ENCODE peak calls at places on chromosomes 1 and 21, in nine cellular contexts. O is GM06990, M is small intestine, U is left lung, E is adrenal gland, T is WERI-Rb-1, B is GM23248, G is Panc1, Y is neural progenitor cell. P is an unnamed sample. For H3K27me3 and H3K36me3, the result is how much of the 10 kb centered on the place peaks cover.

GRCh38 chr1:200906491-200906890 is 11.8 kb downstream of the INAVA start:
- DNase-seq in T (no peak), U (no peak), Y (no peak), O (no peak), G (no peak), B (no peak), M (no peak), E (no peak), P (no peak)

GRCh38 chr1:119676571-119677206 is 28.6 kb upstream of the ZNF697 start:
- DNase-seq in G (no peak), E (no peak), O (no peak), M (no peak), B (peak), U (no peak), Y (no peak), T (no peak), P (peak)

GRCh38 chr1:154198756-154199562 is 7.1 kb upstream of the TPM3 start:
- DNase-seq in G (no peak), Y (peak), U (no peak), O (peak), B (peak), T (peak), M (peak), E (peak), P (peak)

GRCh38 chr1:154614887-154615286 is 6.9 kb upstream of the ADAR start:
- DNase-seq in Y (peak), M (no peak), T (no peak), U (no peak), B (no peak), G (no peak), O (no peak), E (no peak), P (peak)

GRCh38 chr1:84510165-84510564 is 3.8 kb upstream of the GNG5 start:
- DNase-seq in M (no peak), G (no peak), U (no peak), T (no peak), E (no peak), O (no peak), B (no peak), Y (no peak), P (no peak)

GRCh38 chr1:8926707-8927694 is 18.7 kb upstream of the CA6 start:
- DNase-seq in O (no peak), T (no peak), U (no peak), M (no peak), B (no peak), Y (no peak), G (no peak), E (no peak), P (no peak)

GRCh38 chr1:168101336-168101735 is 35.4 kb downstream of the GPR161 start:
- DNase-seq in T (no peak), M (no peak), G (no peak), B (no peak), Y (no peak), O (no peak), U (no peak), E (no peak), P (no peak)

GRCh38 chr1:97297611-97298010 is 576.0 kb downstream of the PTBP2 start:
- DNase-seq in O (no peak), M (no peak), U (no peak), G (no peak), E (no peak), Y (no peak), T (no peak), B (no peak), P (no peak)

GRCh38 chr1:3035871-3036645 is 14.8 kb downstream of the ACTRT2 start:
- DNase-seq in T (no peak), E (no peak), O (no peak), Y (no peak), B (no peak), G (no peak), M (no peak), U (no peak), P (peak)

GRCh38 chr1:100719490-100719889 is at the start of gene VCAM1:
- DNase-seq in O (peak), E (peak), M (no peak), Y (peak), B (no peak), T (no peak), G (no peak), U (no peak), P (peak)

GRCh38 chr1:239456788-239457187 is 70.4 kb downstream of the CHRM3 start:
- DNase-seq in U (no peak), G (no peak), M (no peak), Y (no peak), B (no peak), E (no peak), T (no peak), O (no peak), P (no peak)

GRCh38 chr1:11027316-11027715 is 14.9 kb downstream of the TARDBP start:
- DNase-seq in B (no peak), Y (no peak), U (no peak), G (no peak), O (no peak), M (no peak), T (no peak), E (no peak), P (no peak)

GRCh38 chr1:227886993-227887696 is 60.6 kb downstream of the WNT9A start:
- DNase-seq in U (peak), M (no peak), E (peak), T (no peak), G (no peak), B (peak), Y (peak), O (no peak), P (peak)

GRCh38 chr1:9345922-9346321 is 53.2 kb downstream of the SPSB1 start:
- DNase-seq in G (no peak), M (no peak), U (peak), T (no peak), E (no peak), B (no peak), O (no peak), Y (no peak), P (no peak)

GRCh38 chr1:181765627-181766026 is 282.3 kb downstream of the CACNA1E start:
- DNase-seq in M (no peak), T (no peak), G (no peak), Y (no peak), B (no peak), U (no peak), E (no peak), O (no peak), P (no peak)

GRCh38 chr1:94382163-94382562 is 36.0 kb upstream of the ABCD3 start:
- DNase-seq in B (no peak), G (no peak), M (peak), O (no peak), E (no peak), U (no peak), T (no peak), Y (no peak), P (no peak)

GRCh38 chr1:222054416-222054815 is 312.5 kb upstream of the DUSP10 start:
- DNase-seq in B (no peak), M (no peak), G (no peak), E (no peak), U (no peak), T (no peak), O (no peak), Y (no peak), P (no peak)

GRCh38 chr21:31801551-31802234 is 69.8 kb upstream of the SCAF4 start:
- DNase-seq in Y (no peak), E (no peak), G (no peak), T (no peak), O (no peak), M (no peak), U (no peak), B (no peak), P (no peak)

GRCh38 chr1:203615182-203615581 is 11.4 kb upstream of the ATP2B4 start:
- DNase-seq in U (no peak), M (no peak), O (no peak), Y (no peak), B (no peak), G (no peak), T (no peak), E (no peak), P (no peak)

GRCh38 chr1:44068442-44068861 is 37.2 kb upstream of the SLC6A9 start:
- DNase-seq in T (no peak), M (no peak), Y (no peak), B (no peak), O (peak), G (no peak), E (peak), U (no peak), P (no peak)

GRCh38 chr1:20197329-20197791 is 11.0 kb upstream of the PLA2G2C start:
- DNase-seq in E (no peak), G (no peak), M (peak), T (peak), O (no peak), B (no peak), Y (no peak), U (no peak), P (no peak)

GRCh38 chr1:44144962-44145756 is 3.7 kb upstream of the KLF18 start:
- DNase-seq in G (no peak), U (no peak), E (no peak), O (no peak), T (no peak), Y (no peak), M (no peak), B (peak), P (no peak)

GRCh38 chr1:47814592-47815436 is 182.4 kb downstream of the TRABD2B start:
- DNase-seq in M (no peak), B (no peak), G (no peak), U (no peak), O (no peak), Y (no peak), E (no peak), T (no peak), P (no peak)

GRCh38 chr1:67626495-67627235 is 58.3 kb upstream of the GADD45A start:
- DNase-seq in E (no peak), G (no peak), O (no peak), T (no peak), M (peak), B (peak), U (no peak), Y (no peak), P (no peak)

GRCh38 chr1:7786785-7787184 is 2.7 kb downstream of the PER3 start:
- DNase-seq in G (no peak), Y (no peak), B (no peak), T (no peak), E (no peak), O (no peak), U (no peak), M (no peak), P (no peak)

GRCh38 chr1:181010789-181011188 is 11.9 kb downstream of the STX6 start:
- DNase-seq in T (no peak), B (peak), U (no peak), O (no peak), M (no peak), Y (no peak), E (no peak), G (no peak), P (no peak)

GRCh38 chr1:221309711-221310110 is 430.5 kb downstream of the HLX start:
- DNase-seq in U (no peak), O (no peak), G (no peak), T (no peak), Y (no peak), M (no peak), E (no peak), B (no peak), P (no peak)

GRCh38 chr1:24266398-24266941 is 52.7 kb upstream of the GRHL3 start:
- DNase-seq in Y (no peak), U (no peak), G (peak), E (no peak), O (no peak), M (no peak), B (peak), T (no peak), P (no peak)

GRCh38 chr1:155168456-155169210 is 4.5 kb downstream of the KRTCAP2 start:
- DNase-seq in G (no peak), M (no peak), O (no peak), B (no peak), Y (no peak), E (no peak), U (no peak), T (peak), P (peak)

GRCh38 chr1:160007577-160008200 is 24.1 kb downstream of the PIGM start:
- DNase-seq in G (no peak), M (peak), B (peak), O (no peak), Y (peak), E (no peak), T (no peak), U (no peak), P (peak)

GRCh38 chr1:17195731-17196130 is 9.2 kb upstream of the PADI1 start:
- DNase-seq in Y (no peak), B (no peak), O (no peak), G (no peak), T (no peak), M (no peak), U (no peak), E (peak), P (peak)

GRCh38 chr1:38179423-38179822 is 132.8 kb upstream of the POU3F1 start:
- DNase-seq in E (peak), U (no peak), M (no peak), T (no peak), Y (no peak), G (no peak), B (no peak), O (no peak), P (no peak)

GRCh38 chr1:38173157-38173831 is 126.7 kb upstream of the POU3F1 start:
- DNase-seq in E (no peak), G (no peak), T (no peak), U (no peak), Y (no peak), O (peak), B (no peak), M (no peak), P (no peak)

GRCh38 chr1:38178236-38178635 is 131.6 kb upstream of the POU3F1 start:
- DNase-seq in Y (no peak), G (no peak), T (no peak), B (no peak), U (no peak), O (no peak), M (no peak), E (no peak), P (no peak)

GRCh38 chr1:38173848-38174247 is 127.3 kb upstream of the POU3F1 start:
- DNase-seq in G (no peak), O (peak), Y (no peak), E (no peak), T (no peak), U (no peak), B (no peak), M (no peak), P (no peak)

GRCh38 chr1:38175062-38175461 is 128.5 kb upstream of the POU3F1 start:
- DNase-seq in G (no peak), M (no peak), O (no peak), U (no peak), E (peak), Y (no peak), B (no peak), T (no peak), P (no peak)
- H3K27me3 ChIP-seq in G (under half), M (under half), O (under half), U (under half), E (under half), Y (under half), B (under half), T (under half), P (under half)

DNA sequence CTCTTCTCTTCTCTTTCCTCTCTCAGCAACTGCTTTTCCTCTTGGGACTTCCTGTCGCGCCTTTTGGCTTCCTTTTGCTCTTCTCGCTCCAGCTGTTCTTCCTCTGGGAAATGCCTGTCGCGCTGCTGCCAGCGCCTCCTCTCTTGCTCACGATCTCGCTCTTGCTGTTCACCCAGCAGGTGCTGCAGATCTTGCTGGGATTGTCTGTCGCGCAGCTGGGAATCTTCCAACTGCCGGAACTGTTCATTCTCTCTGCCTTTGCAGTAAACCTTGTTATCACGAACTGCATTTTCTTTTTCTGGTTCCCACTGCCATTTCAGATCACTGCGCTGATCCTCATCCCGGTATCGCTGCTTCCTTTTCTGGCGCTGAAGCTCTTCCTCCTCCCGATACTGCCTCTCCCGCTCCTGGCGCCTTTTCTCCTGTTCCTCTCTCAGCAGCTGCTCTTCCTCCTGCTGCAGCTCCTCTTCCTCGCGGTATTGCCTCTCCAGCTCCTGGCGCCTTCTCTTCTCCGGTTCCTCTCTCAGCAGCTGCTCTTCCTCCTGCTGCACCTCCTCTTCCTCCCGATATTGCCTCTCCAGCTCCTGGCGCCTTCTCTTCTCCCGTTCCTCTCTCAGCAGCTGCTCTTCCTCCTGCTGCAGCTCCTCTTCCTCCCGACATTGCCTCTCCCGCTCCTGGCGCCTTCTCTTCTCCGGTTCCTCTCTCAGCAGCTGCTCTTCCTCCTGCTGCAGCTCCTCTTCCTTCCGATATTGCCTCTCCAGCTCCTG is 5.8 kb downstream of the TCHH start:
- DNase-seq in O (no peak), T (no peak), M (no peak), Y (no peak), U (no peak), B (peak), E (no peak), G (no peak), P (peak)
- H3K4me3 ChIP-seq in O (no peak), T (no peak), M (no peak), Y (no peak), U (no peak), B (peak), E (no peak), G (peak), P (no peak)

GRCh38 chr1:114428083-114428754 is 82.8 kb downstream of the TRIM33 start:
- DNase-seq in B (peak), O (no peak), U (no peak), G (no peak), Y (no peak), E (no peak), T (no peak), M (peak), P (no peak)

GRCh38 chr1:114427612-114428011 is 83.4 kb downstream of the TRIM33 start:
- DNase-seq in U (no peak), B (no peak), M (no peak), Y (no peak), T (no peak), O (no peak), G (no peak), E (no peak), P (no peak)

DNA sequence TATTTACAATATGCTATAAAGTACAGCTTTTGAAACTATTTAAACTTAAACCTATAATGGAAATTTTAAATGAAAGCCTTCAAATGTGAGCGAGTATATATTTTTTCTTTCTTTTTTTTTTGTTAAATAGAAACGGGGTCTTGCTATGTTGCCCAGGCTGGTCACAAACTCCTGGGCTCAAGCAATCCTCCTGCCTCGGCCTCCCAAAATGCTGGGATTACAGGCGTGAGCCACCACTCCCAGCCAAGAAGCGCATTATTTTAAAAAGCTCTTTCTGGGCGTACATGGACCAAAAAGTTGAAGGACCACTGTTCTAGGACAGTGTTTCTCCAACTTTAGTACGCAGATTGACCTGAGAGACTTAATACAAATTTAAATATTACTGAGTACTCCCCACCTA is 87.5 kb downstream of the TRIM33 start:
- DNase-seq in E (no peak), Y (no peak), G (no peak), T (no peak), B (no peak), O (no peak), U (no peak), M (no peak), P (no peak)
- H3K36me3 ChIP-seq in E (half or more), Y (half or more), G (under half), T (half or more), B (half or more), O (under half), U (under half), M (under half), P (under half)

GRCh38 chr1:229371624-229372023 is 28.8 kb upstream of the CCSAP start:
- DNase-seq in T (no peak), G (no peak), B (no peak), O (no peak), M (no peak), Y (no peak), E (no peak), U (no peak), P (no peak)

GRCh38 chr1:229374485-229374884 is 31.6 kb upstream of the CCSAP start:
- DNase-seq in O (no peak), E (no peak), Y (no peak), B (no peak), M (no peak), G (no peak), U (no peak), T (no peak), P (no peak)

GRCh38 chr1:229372251-229372650 is 29.4 kb upstream of the CCSAP start:
- DNase-seq in B (no peak), O (no peak), T (no peak), U (no peak), E (no peak), M (no peak), G (no peak), Y (no peak), P (no peak)

GRCh38 chr1:229370601-229371021 is 27.8 kb upstream of the CCSAP start:
- DNase-seq in O (no peak), Y (no peak), M (no peak), G (no peak), B (no peak), E (no peak), U (no peak), T (no peak), P (no peak)

GRCh38 chr1:229373395-229373794 is 30.5 kb upstream of the CCSAP start:
- DNase-seq in O (no peak), M (no peak), U (no peak), B (no peak), E (no peak), T (no peak), G (no peak), Y (no peak), P (no peak)
- H3K27me3 ChIP-seq in O (under half), M (under half), U (under half), B (under half), E (under half), T (under half), G (under half), Y (under half), P (under half)

P was measured in H7.